ENCODE peak calls at places on chromosome 11, in six cellular contexts. V is effector memory CD8-positive, alpha-beta T cell; L is CD8-positive, alpha-beta memory T cell; D is CMK; X is PC-9; J is progenitor cell of endocrine pancreas. N is an unnamed sample.

GRCh38 chr11:102527701-102528100 is 2.8 kb downstream of the MMP7 start:
- DNase-seq in X (peak), L (no peak), V (no peak), D (no peak), J (no peak), N (no peak)

GRCh38 chr11:120210651-120211521 is at the start of gene OAF:
- DNase-seq in D (peak), J (peak), X (peak), V (peak), L (peak), N (peak)

GRCh38 chr11:11211888-11212287 is 141.2 kb downstream of the CSNK2A3 start:
- DNase-seq in X (no peak), D (no peak), V (no peak), J (no peak), L (no peak), N (no peak)

GRCh38 chr11:97548280-97548679 is 1158.5 kb downstream of the JRKL start:
- DNase-seq in J (no peak), X (no peak), D (no peak), V (no peak), L (no peak), N (no peak)

GRCh38 chr11:37511425-37511933 is 913.4 kb upstream of the RAG2 start:
- DNase-seq in D (no peak), X (peak), L (no peak), J (no peak), V (no peak), N (no peak)

GRCh38 chr11:3375552-3375951 is 3.4 kb downstream of the ZNF195 start:
- DNase-seq in V (no peak), D (no peak), X (no peak), L (no peak), J (no peak), N (no peak)

GRCh38 chr11:133350045-133350444 is 182.3 kb downstream of the OPCML start:
- DNase-seq in X (no peak), L (no peak), V (no peak), J (no peak), D (no peak), N (no peak)

GRCh38 chr11:31841435-31841834 is 30.3 kb upstream of the PAX6 start:
- DNase-seq in V (no peak), L (no peak), X (no peak), J (no peak), D (no peak), N (no peak)

GRCh38 chr11:64226507-64227051 is 505 bp downstream of the NUDT22 start:
- DNase-seq in V (peak), J (no peak), D (no peak), X (peak), L (peak), N (peak)